ENCODE peak calls at places on chromosomes 5 and 9, in nine cellular contexts. P, Z, J, M, N, L, B, X and U are unnamed samples.

GRCh38 chr9:118652258-118652657 is 717.0 kb downstream of the BRINP1 start:
- DNase-seq in P (no peak), Z (no peak), J (no peak), M (no peak), N (no peak), L (no peak), B (no peak), X (no peak), U (no peak)

GRCh38 chr5:31854181-31854624 is 215.3 kb downstream of the PDZD2 start:
- DNase-seq in P (no peak), Z (peak), J (no peak), M (no peak), N (peak), L (peak), B (no peak), X (peak), U (no peak)

GRCh38 chr5:154878642-154879335 is 20.4 kb downstream of the CNOT8 start:
- DNase-seq in P (no peak), Z (no peak), J (no peak), M (no peak), N (no peak), L (no peak), B (no peak), X (peak), U (no peak)

GRCh38 chr5:59208468-59208867 is 625.6 kb downstream of the RAB3C start:
- DNase-seq in P (no peak), Z (no peak), J (no peak), M (no peak), N (no peak), L (no peak), B (no peak), X (no peak), U (no peak)

GRCh38 chr5:168528521-168529360 is at the start of gene FBLL1:
- DNase-seq in P (peak), Z (peak), J (no peak), M (peak), N (peak), L (no peak), B (no peak), X (peak), U (no peak)

GRCh38 chr5:115961413-115962238 is 649 bp upstream of the LVRN start:
- DNase-seq in P (no peak), Z (no peak), J (no peak), M (no peak), N (no peak), L (no peak), B (no peak), X (no peak), U (no peak)

GRCh38 chr5:89213584-89213983 is 330.6 kb upstream of the MEF2C start:
- DNase-seq in P (peak), Z (peak), J (peak), M (no peak), N (peak), L (peak), B (no peak), X (peak), U (no peak)

GRCh38 chr5:140372971-140373487 is 13.0 kb downstream of the SLC4A9 start:
- DNase-seq in P (peak), Z (peak), J (no peak), M (peak), N (peak), L (peak), B (peak), X (peak), U (no peak)

GRCh38 chr5:72187388-72188070 is 80.3 kb downstream of the MAP1B start:
- DNase-seq in P (no peak), Z (no peak), J (no peak), M (no peak), N (no peak), L (no peak), B (no peak), X (no peak), U (peak)

GRCh38 chr9:3825724-3826123 is 299.9 kb upstream of the RFX3 start:
- DNase-seq in P (no peak), Z (no peak), J (no peak), M (no peak), N (no peak), L (no peak), B (no peak), X (no peak), U (no peak)

GRCh38 chr5:169004551-169004950 is 296.4 kb downstream of the SLIT3 start:
- DNase-seq in P (no peak), Z (no peak), J (no peak), M (no peak), N (no peak), L (no peak), B (no peak), X (peak), U (no peak)

GRCh38 chr9:131585375-131585774 is 40.1 kb downstream of the PRRT1B start:
- DNase-seq in P (no peak), Z (no peak), J (no peak), M (peak), N (peak), L (no peak), B (no peak), X (no peak), U (peak)

GRCh38 chr9:42852133-42852532 is 668.7 kb downstream of the SPATA31A6 start:
- DNase-seq in P (no peak), Z (no peak), J (no peak), M (no peak), N (peak), L (peak), B (no peak), X (no peak), U (peak)

GRCh38 chr5:33341316-33341715 is 99.4 kb upstream of the TARS1 start:
- DNase-seq in P (no peak), Z (no peak), J (no peak), M (no peak), N (no peak), L (no peak), B (no peak), X (no peak), U (no peak)

GRCh38 chr5:151772029-151772867 is 494 bp downstream of the G3BP1 start:
- DNase-seq in P (no peak), Z (no peak), J (no peak), M (peak), N (peak), L (peak), B (no peak), X (peak), U (no peak)

GRCh38 chr5:65906256-65906655 is 20.1 kb upstream of the ERBIN start:
- DNase-seq in P (no peak), Z (no peak), J (no peak), M (no peak), N (no peak), L (no peak), B (no peak), X (no peak), U (no peak)

GRCh38 chr9:109953813-109954489 is 174.0 kb downstream of the PALM2AKAP2 start:
- DNase-seq in P (no peak), Z (no peak), J (no peak), M (no peak), N (no peak), L (no peak), B (no peak), X (no peak), U (no peak)

GRCh38 chr5:124745367-124746251 is 830 bp downstream of the ZNF608 start:
- DNase-seq in P (no peak), Z (no peak), J (no peak), M (no peak), N (peak), L (no peak), B (no peak), X (peak), U (no peak)

GRCh38 chr5:43561346-43561745 is 4.5 kb upstream of the PAIP1 start:
- DNase-seq in P (no peak), Z (no peak), J (no peak), M (no peak), N (no peak), L (no peak), B (no peak), X (no peak), U (no peak)
- H3K4me3 ChIP-seq in P (no peak), Z (no peak), J (no peak), M (no peak), N (no peak), L (no peak), B (no peak), X (no peak), U (no peak)

GRCh38 chr5:93245226-93245625 is 335.8 kb downstream of the NR2F1-AS1 start:
- DNase-seq in P (no peak), Z (no peak), J (no peak), M (no peak), N (no peak), L (no peak), B (no peak), X (no peak), U (no peak)

GRCh38 chr5:93246093-93246855 is 334.7 kb downstream of the NR2F1-AS1 start:
- DNase-seq in P (no peak), Z (no peak), J (no peak), M (no peak), N (peak), L (peak), B (no peak), X (peak), U (no peak)

GRCh38 chr5:93249651-93250289 is 331.2 kb downstream of the NR2F1-AS1 start:
- DNase-seq in P (peak), Z (no peak), J (no peak), M (no peak), N (peak), L (no peak), B (no peak), X (peak), U (no peak)

GRCh38 chr5:93250431-93250830 is 330.6 kb downstream of the NR2F1-AS1 start:
- DNase-seq in P (no peak), Z (no peak), J (no peak), M (no peak), N (peak), L (no peak), B (no peak), X (peak), U (no peak)

DNA sequence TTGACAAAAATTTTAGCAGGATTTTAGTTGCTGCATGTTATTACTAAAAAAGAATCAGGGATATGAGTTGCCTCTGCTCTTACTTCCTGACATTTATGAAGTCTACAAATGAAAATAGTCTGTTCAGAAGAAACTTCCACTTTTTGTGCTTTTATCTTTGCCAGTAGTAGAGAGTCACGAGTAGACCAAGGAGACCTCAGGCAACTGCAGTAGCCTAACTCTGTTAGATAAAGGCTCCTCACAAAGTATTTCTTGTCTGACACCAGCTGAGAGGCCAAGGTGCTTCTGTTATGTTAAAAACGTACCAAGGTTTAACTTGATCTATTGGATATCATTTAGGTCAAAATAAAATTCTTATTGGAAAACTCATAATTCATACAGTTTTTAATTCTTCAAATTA is 333.9 kb downstream of the NR2F1-AS1 start:
- DNase-seq in P (no peak), Z (no peak), J (no peak), M (no peak), N (no peak), L (no peak), B (no peak), X (no peak), U (no peak)
- H3K4me3 ChIP-seq in P (no peak), Z (no peak), J (no peak), M (no peak), N (no peak), L (no peak), B (no peak), X (no peak), U (no peak)

DNA sequence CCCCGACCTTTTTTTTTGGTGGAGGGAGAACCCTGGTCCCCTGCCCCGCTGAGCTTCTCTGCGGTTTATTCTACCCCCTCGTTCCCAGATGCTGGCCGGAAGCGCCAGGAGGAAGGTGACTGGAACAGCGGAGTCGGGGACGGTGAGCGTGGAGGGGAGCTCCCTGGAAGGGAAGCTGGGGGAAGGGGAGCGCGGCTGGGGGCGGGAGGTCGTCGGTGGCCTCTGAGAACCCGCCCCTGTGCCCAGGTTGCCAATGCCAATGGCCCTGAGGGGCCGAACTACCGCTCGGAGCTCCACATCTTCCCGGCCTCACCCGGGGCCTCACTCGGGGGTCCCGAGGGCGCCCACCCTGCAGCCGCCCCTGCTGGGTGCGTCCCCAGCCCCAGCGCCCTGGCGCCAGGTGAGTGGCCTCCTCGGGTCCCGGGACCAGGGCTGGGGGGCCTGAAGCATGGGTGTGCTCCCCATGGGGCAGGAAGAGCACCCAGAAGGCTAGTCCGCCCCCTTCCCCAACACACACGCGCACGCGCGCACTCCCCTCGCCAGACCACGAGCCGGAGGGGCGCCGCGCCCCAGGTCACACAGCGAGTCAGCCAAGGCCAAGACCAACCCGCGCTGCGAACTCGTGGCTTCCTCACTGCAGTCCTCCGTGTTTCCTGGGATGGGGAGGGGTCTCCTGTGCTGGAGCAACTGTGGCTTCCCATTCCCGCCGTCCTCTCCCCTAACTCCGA is 10.6 kb downstream of the MYOZ3 start:
- DNase-seq in P (no peak), Z (peak), J (no peak), M (no peak), N (no peak), L (peak), B (no peak), X (no peak), U (no peak)
- H3K4me3 ChIP-seq in P (peak), Z (peak), J (peak), M (no peak), N (peak), L (peak), B (peak), X (peak), U (peak)

GRCh38 chr9:115945009-115945431 is 208.6 kb upstream of the PAPPA start:
- DNase-seq in P (no peak), Z (no peak), J (no peak), M (no peak), N (no peak), L (peak), B (no peak), X (no peak), U (no peak)

GRCh38 chr9:115943591-115944165 is 209.9 kb upstream of the PAPPA start:
- DNase-seq in P (no peak), Z (no peak), J (no peak), M (no peak), N (peak), L (no peak), B (no peak), X (no peak), U (no peak)

GRCh38 chr9:115941561-115942315 is 211.9 kb upstream of the PAPPA start:
- DNase-seq in P (peak), Z (no peak), J (no peak), M (no peak), N (peak), L (no peak), B (no peak), X (peak), U (no peak)

GRCh38 chr9:115946530-115946929 is 207.1 kb upstream of the PAPPA start:
- DNase-seq in P (no peak), Z (no peak), J (no peak), M (no peak), N (peak), L (no peak), B (no peak), X (peak), U (no peak)

GRCh38 chr9:115944166-115944948 is 209.2 kb upstream of the PAPPA start:
- DNase-seq in P (peak), Z (no peak), J (peak), M (no peak), N (peak), L (peak), B (peak), X (peak), U (no peak)
- H3K4me3 ChIP-seq in P (no peak), Z (no peak), J (no peak), M (no peak), N (no peak), L (no peak), B (no peak), X (no peak), U (no peak)

DNA sequence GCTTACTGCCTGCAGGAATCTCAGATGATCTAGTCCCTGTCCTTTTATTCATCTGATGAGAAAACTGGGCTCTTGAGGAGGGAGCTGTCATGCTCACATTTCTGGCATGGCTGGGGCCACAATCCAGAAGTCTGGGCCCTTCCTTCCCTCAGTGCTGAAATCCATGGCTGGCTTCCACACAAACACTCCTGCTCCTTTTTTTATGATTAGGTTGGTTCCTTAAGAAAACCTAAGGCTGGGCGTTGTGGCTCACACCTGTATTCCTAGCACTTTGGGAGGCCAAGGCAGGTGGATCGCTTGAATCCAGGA is 1.3 kb downstream of the ACER2 start:
- DNase-seq in P (no peak), Z (no peak), J (no peak), M (no peak), N (no peak), L (no peak), B (no peak), X (no peak), U (no peak)
- H3K4me3 ChIP-seq in P (no peak), Z (no peak), J (no peak), M (peak), N (no peak), L (peak), B (peak), X (peak), U (peak)

GRCh38 chr9:120867676-120868338 is 9.2 kb downstream of the PHF19 start:
- DNase-seq in P (no peak), Z (peak), J (no peak), M (no peak), N (no peak), L (no peak), B (no peak), X (no peak), U (no peak)
- H3K4me3 ChIP-seq in P (no peak), Z (no peak), J (peak), M (peak), N (no peak), L (peak), B (peak), X (no peak), U (peak)

GRCh38 chr9:127785933-127786772 is at the start of gene CDK9:
- DNase-seq in P (peak), Z (peak), J (no peak), M (peak), N (peak), L (peak), B (peak), X (peak), U (peak)

GRCh38 chr9:127785023-127785932 is 556 bp upstream of the CDK9 start:
- DNase-seq in P (peak), Z (peak), J (no peak), M (peak), N (peak), L (peak), B (peak), X (no peak), U (peak)

GRCh38 chr9:127783111-127783621 is 2.7 kb upstream of the CDK9 start:
- DNase-seq in P (no peak), Z (peak), J (no peak), M (peak), N (no peak), L (peak), B (no peak), X (no peak), U (peak)

GRCh38 chr9:127781821-127782220 is 3.4 kb upstream of the SH2D3C start:
- DNase-seq in P (no peak), Z (no peak), J (no peak), M (no peak), N (no peak), L (no peak), B (no peak), X (no peak), U (no peak)

DNA sequence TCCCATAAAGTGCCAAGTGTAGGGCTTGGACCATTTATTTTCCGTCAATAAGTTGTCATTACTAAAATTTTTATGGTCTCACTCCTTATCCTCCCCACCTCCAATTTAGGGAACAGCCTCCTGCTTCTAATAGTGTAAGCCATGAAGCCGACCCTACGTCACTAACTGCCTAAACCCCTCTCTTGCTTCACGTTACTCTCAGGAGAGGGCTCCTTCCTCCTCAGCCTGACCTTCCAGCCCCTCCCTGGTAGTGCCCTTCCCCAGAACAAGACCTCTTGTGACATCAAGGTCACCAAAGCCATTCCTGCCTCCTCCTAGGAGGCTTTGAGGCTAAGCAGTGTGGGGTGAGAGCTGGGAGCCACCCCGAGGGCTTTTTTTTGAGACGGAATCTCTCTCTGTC is 2.2 kb upstream of the CDK9 start:
- DNase-seq in P (no peak), Z (no peak), J (no peak), M (no peak), N (no peak), L (no peak), B (no peak), X (no peak), U (no peak)
- H3K4me3 ChIP-seq in P (no peak), Z (no peak), J (no peak), M (peak), N (no peak), L (no peak), B (no peak), X (no peak), U (peak)

DNA sequence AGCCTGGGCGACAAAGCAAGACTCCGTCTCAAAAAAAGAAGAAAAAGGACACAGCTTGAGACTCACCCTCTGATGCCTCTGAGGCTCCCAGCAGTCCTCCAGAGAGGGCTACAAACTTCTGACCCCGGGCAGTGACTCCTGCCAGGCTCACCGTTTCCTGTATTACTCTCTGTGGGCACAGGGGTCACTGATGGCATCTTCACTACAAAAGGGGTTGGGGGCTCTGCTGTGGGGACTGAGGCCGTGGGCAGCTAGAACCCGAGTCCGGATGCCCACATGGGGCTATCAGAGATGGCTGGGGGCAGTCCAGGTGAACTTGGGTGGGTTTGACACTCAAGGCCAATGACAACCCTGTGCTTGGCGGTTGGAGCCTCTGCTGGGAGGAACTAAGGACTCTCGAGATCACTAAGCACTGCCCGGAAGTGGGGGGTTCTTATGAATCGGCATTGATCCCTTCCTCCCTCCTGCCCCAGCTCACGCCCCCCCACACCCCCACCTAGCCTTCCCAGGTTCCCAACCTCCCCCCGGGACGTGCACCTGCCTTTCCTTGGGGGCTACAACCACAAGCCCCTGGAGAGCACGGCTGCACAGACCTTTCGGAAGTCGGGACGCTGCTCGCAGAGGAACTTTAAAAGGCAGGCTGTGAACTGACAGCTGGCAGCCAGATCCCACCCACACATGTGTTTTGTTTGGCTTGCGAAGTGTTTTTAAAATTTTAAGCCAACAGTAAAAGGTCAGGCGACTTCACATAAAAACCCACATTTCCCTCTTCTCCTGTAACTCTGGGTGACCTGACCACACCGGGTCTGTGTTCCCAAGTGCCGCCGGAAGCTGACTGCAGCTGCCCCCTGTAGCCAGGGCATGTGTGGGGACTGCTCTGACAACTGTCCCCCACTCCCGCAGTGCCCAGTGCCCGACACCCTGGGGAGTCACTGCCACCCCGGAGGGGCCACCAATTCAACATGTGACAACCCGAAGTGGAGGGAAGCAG is 5.0 kb upstream of the RALGDS start:
- DNase-seq in P (peak), Z (peak), J (no peak), M (peak), N (peak), L (peak), B (no peak), X (peak), U (no peak)
- H3K4me3 ChIP-seq in P (peak), Z (peak), J (no peak), M (peak), N (no peak), L (peak), B (no peak), X (no peak), U (no peak)